ENCODE peak calls at places on chromosomes 11 and 22, in six cellular contexts. P, X, C, B, S and U are unnamed samples.

GRCh38 chr11:955154-956049 is 29.7 kb downstream of the AP2A2 start:
- DNase-seq in C (no peak), X (no peak), B (no peak), P (no peak), S (peak), U (peak)

GRCh38 chr11:72088076-72088806 is 7.6 kb downstream of the LRRC51 start:
- DNase-seq in S (no peak), C (no peak), P (no peak), X (no peak), B (no peak), U (no peak)

GRCh38 chr11:19934828-19935259 is 222.2 kb downstream of the NAV2 start:
- DNase-seq in B (no peak), C (no peak), S (no peak), P (no peak), X (peak), U (no peak)

GRCh38 chr11:131808466-131808865 is 438.1 kb downstream of the NTM start:
- DNase-seq in X (no peak), B (no peak), P (no peak), S (no peak), C (no peak), U (no peak)

GRCh38 chr11:121958978-121959340 is 157.1 kb downstream of the BLID start:
- DNase-seq in B (no peak), C (no peak), S (no peak), X (no peak), P (no peak), U (no peak)

GRCh38 chr11:63554901-63555218 is 8.3 kb downstream of the PLAAT2 start:
- DNase-seq in X (no peak), C (no peak), B (no peak), S (no peak), P (no peak), U (peak)

GRCh38 chr22:34476762-34477161 is 556.5 kb upstream of the LARGE1 start:
- DNase-seq in B (no peak), P (no peak), X (no peak), C (no peak), S (no peak), U (no peak)

GRCh38 chr11:92675303-92675702 is 294.1 kb upstream of the MTNR1B start:
- DNase-seq in S (no peak), B (no peak), X (no peak), C (no peak), P (no peak), U (no peak)

GRCh38 chr11:107591446-107592236 is 694 bp downstream of the ELMOD1 start:
- DNase-seq in X (no peak), P (peak), S (no peak), B (no peak), C (no peak), U (no peak)

GRCh38 chr22:21674611-21675010 is 8.8 kb downstream of the PPIL2 start:
- DNase-seq in P (no peak), C (no peak), B (no peak), S (no peak), X (no peak), U (no peak)

GRCh38 chr11:77267910-77268309 is 33.6 kb downstream of the GDPD4 start:
- DNase-seq in X (no peak), P (no peak), S (no peak), B (no peak), C (no peak), U (no peak)

GRCh38 chr11:64752106-64752970 is 7.4 kb downstream of the PYGM start:
- DNase-seq in X (no peak), C (no peak), P (no peak), S (no peak), B (no peak), U (no peak)

GRCh38 chr11:120208777-120209176 is 2.1 kb upstream of the OAF start:
- DNase-seq in P (no peak), B (no peak), X (no peak), C (no peak), S (peak), U (peak)

GRCh38 chr11:2327032-2327431 is 25.2 kb downstream of the TSPAN32 start:
- DNase-seq in X (no peak), C (no peak), S (no peak), P (no peak), B (no peak), U (no peak)

GRCh38 chr11:131833371-131833770 is 463.0 kb downstream of the NTM start:
- DNase-seq in X (no peak), S (no peak), P (no peak), B (no peak), C (no peak), U (no peak)

GRCh38 chr11:98587884-98588283 is 432.9 kb upstream of the CNTN5 start:
- DNase-seq in S (no peak), P (no peak), B (no peak), X (no peak), C (no peak), U (no peak)

GRCh38 chr11:6755303-6755952 is 16.3 kb downstream of the OR2AG2 start:
- DNase-seq in C (no peak), B (no peak), S (no peak), P (peak), X (no peak), U (peak)

GRCh38 chr11:119920666-119921065 is 191.7 kb upstream of the NECTIN1 start:
- DNase-seq in P (no peak), X (no peak), S (no peak), C (no peak), B (no peak), U (no peak)

GRCh38 chr11:111918390-111919256 is at the start of gene C11orf52:
- DNase-seq in P (no peak), B (no peak), X (no peak), C (no peak), S (peak), U (peak)

GRCh38 chr11:65418431-65418680 is 4.2 kb upstream of the NEAT1 start:
- DNase-seq in X (no peak), C (no peak), B (no peak), S (no peak), P (no peak), U (no peak)

GRCh38 chr22:39149915-39150847 is 2.3 kb downstream of the CBX7 start:
- DNase-seq in S (no peak), X (no peak), C (no peak), B (no peak), P (no peak), U (no peak)

GRCh38 chr22:19886605-19887250 is 32.1 kb upstream of the GNB1L start:
- DNase-seq in C (peak), P (no peak), X (no peak), B (no peak), S (no peak), U (no peak)

GRCh38 chr22:16609548-16610261 is 17.1 kb upstream of the CCT8L2 start:
- DNase-seq in C (no peak), B (no peak), S (no peak), X (no peak), P (no peak), U (no peak)

GRCh38 chr22:39325392-39325932 is 6.0 kb upstream of the RPL3 start:
- DNase-seq in C (no peak), P (no peak), X (no peak), S (no peak), B (no peak), U (no peak)

GRCh38 chr11:73372371-73372993 is 3.7 kb upstream of the RELT start:
- DNase-seq in X (peak), C (peak), P (no peak), S (no peak), B (no peak), U (no peak)

GRCh38 chr22:21449531-21450319 is 17.5 kb upstream of the TMEM191C start:
- DNase-seq in X (no peak), S (no peak), P (no peak), B (no peak), C (no peak), U (peak)

GRCh38 chr22:23241562-23242472 is 61.5 kb downstream of the BCR start:
- DNase-seq in B (no peak), S (no peak), C (no peak), P (no peak), X (no peak), U (no peak)

GRCh38 chr11:43984039-43984438 is 41.6 kb downstream of the C11orf96 start:
- DNase-seq in B (no peak), X (no peak), S (no peak), P (no peak), C (no peak), U (no peak)